ENCODE peak calls at places on chromosome 16, in five cellular contexts. F, N, L, U and M are unnamed samples.

GRCh38 chr16:66474750-66475199 is 47.7 kb downstream of the BEAN1 start:
- DNase-seq in L (no peak), F (no peak), U (no peak), N (no peak), M (peak; percentile 82)

GRCh38 chr16:49471038-49471727 is 97.6 kb downstream of the C16orf78 start:
- DNase-seq in N (no peak), U (no peak), F (peak; percentile 17), L (no peak), M (no peak)

GRCh38 chr16:11583171-11583570 is 3.5 kb downstream of the LITAF start:
- DNase-seq in U (peak; percentile 10), L (no peak), N (no peak), F (no peak), M (no peak)

GRCh38 chr16:30485818-30486436 is 13.4 kb downstream of the ITGAL start:
- DNase-seq in L (no peak), U (no peak), F (no peak), N (no peak), M (no peak)

GRCh38 chr16:55917373-55917919 is 42.3 kb upstream of the CES5A start:
- DNase-seq in F (no peak), L (no peak), U (no peak), N (no peak), M (no peak)

GRCh38 chr16:29729116-29729521 is 16.7 kb downstream of the C16orf54 start:
- DNase-seq in L (peak; percentile 71), N (peak; percentile 14), F (peak; percentile 48), U (no peak), M (no peak)

GRCh38 chr16:73058616-73059409 is 10.9 kb upstream of the ZFHX3 start:
- DNase-seq in F (peak; percentile 80), N (peak; percentile 40), L (peak; percentile 88), U (peak; percentile 58), M (no peak)

GRCh38 chr16:75252946-75253911 is 1.8 kb upstream of the BCAR1 start:
- DNase-seq in U (peak; percentile 26), F (peak; percentile 63), N (no peak), L (peak; percentile 78), M (no peak)

GRCh38 chr16:8905168-8905762 is 23.1 kb downstream of the LITAFD start:
- DNase-seq in N (no peak), F (no peak), U (no peak), L (peak; percentile 50), M (no peak)

GRCh38 chr16:14510581-14510938 is 119.5 kb downstream of the PARN start:
- DNase-seq in F (no peak), U (no peak), L (no peak), N (no peak), M (no peak)

GRCh38 chr16:50161950-50162349 is 8.8 kb downstream of the TENT4B start:
- DNase-seq in U (no peak), F (no peak), N (no peak), L (no peak), M (no peak)

GRCh38 chr16:88967800-88968588 is 9.0 kb downstream of the CBFA2T3 start:
- DNase-seq in F (no peak), L (no peak), U (no peak), N (no peak), M (peak; percentile 15)

GRCh38 chr16:15052747-15053476 is 3.0 kb downstream of the NTAN1 start:
- DNase-seq in N (no peak), F (peak; percentile 53), L (no peak), U (peak; percentile 42), M (no peak)

GRCh38 chr16:27430512-27430911 is 28.5 kb downstream of the IL21R start:
- DNase-seq in L (no peak), U (no peak), N (no peak), F (no peak), M (no peak)
- H3K27me3 ChIP-seq in L (no peaks in the 10 kb centered on the region), U (no peaks in the 10 kb centered on the region), N (peaks cover 71% of the 10 kb centered on the region), F (no peaks in the 10 kb centered on the region), M (no peaks in the 10 kb centered on the region)

GRCh38 chr16:3193221-3194212 is 5.5 kb downstream of the OR1F1 start:
- DNase-seq in N (no peak), L (no peak), U (no peak), F (no peak), M (no peak)

GRCh38 chr16:3192476-3193019 is 4.5 kb downstream of the OR1F1 start:
- DNase-seq in N (no peak), L (no peak), F (no peak), U (no peak), M (no peak)

GRCh38 chr16:3198334-3199072 is 10.5 kb downstream of the OR1F1 start:
- DNase-seq in F (no peak), L (no peak), U (no peak), N (no peak), M (no peak)

GRCh38 chr16:3195975-3196374 is 8.0 kb downstream of the OR1F1 start:
- DNase-seq in N (no peak), L (no peak), U (no peak), F (no peak), M (no peak)

DNA sequence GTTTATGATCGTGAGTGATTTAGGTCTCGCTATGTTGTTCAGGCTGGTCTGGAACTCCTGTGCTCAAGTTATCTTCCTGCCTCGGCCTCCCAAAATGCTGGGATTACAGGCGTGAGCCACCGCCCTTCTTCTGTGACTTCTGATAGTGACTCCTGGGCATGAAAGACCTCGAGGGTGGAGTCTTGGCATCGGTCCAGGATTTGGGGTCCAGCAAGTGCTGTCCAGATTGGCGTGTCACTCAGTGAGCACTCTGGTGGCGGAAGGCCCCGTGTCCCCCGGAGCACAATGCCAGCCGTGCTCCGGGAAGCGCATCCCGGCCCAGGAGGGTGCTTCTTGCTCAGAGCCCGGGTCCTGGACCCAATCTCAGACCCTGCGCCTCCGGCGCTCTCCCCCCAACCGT is 6.8 kb downstream of the OR1F1 start:
- DNase-seq in F (no peak), N (no peak), L (no peak), U (no peak), M (no peak)
- H3K27me3 ChIP-seq in F (peaks cover 70% of the 10 kb centered on the region), N (peaks cover 90% of the 10 kb centered on the region), L (peaks cover 75% of the 10 kb centered on the region), U (peaks cover 5% of the 10 kb centered on the region), M (peaks cover 24% of the 10 kb centered on the region)

GRCh38 chr16:58464047-58464915 is 35.7 kb upstream of the NDRG4 start:
- DNase-seq in L (peak; percentile 71), U (no peak), N (peak; percentile 62), F (no peak), M (no peak)
- H3K27me3 ChIP-seq in L (peaks cover 85% of the 10 kb centered on the region), U (no peaks in the 10 kb centered on the region), N (peaks cover 13% of the 10 kb centered on the region), F (peaks cover 66% of the 10 kb centered on the region), M (peaks cover 8% of the 10 kb centered on the region)

GRCh38 chr16:21227886-21228285 is 5.6 kb upstream of the ANKS4B start:
- DNase-seq in F (no peak), U (no peak), N (no peak), L (peak; percentile 16), M (no peak)
- H3K27me3 ChIP-seq in F (peaks cover 8% of the 10 kb centered on the region), U (no peaks in the 10 kb centered on the region), N (peaks cover 23% of the 10 kb centered on the region), L (no peaks in the 10 kb centered on the region), M (peaks cover 17% of the 10 kb centered on the region)

GRCh38 chr16:28297308-28297707 is 5.0 kb downstream of the SBK1 start:
- DNase-seq in F (no peak), U (no peak), L (no peak), N (no peak), M (no peak)
- H3K27me3 ChIP-seq in F (peaks cover 3% of the 10 kb centered on the region), U (no peaks in the 10 kb centered on the region), L (no peaks in the 10 kb centered on the region), N (peaks cover 13% of the 10 kb centered on the region), M (no peaks in the 10 kb centered on the region)

GRCh38 chr16:85134794-85135153 is 22.5 kb upstream of the CIBAR2 start:
- DNase-seq in U (peak; percentile 68), L (no peak), N (peak; percentile 68), F (no peak), M (no peak)
- H3K27me3 ChIP-seq in U (no peaks in the 10 kb centered on the region), L (no peaks in the 10 kb centered on the region), N (no peaks in the 10 kb centered on the region), F (no peaks in the 10 kb centered on the region), M (no peaks in the 10 kb centered on the region)